ENCODE peak calls at places on chromosomes 7 and 10, in eight cellular contexts. E, W, J, N, V, G, M and X are unnamed samples.

GRCh38 chr10:120651000-120651399 is 194.0 kb downstream of the PLPP4 start:
- DNase-seq in E (no peak), W (no peak), J (no peak), N (no peak), V (no peak), G (no peak), M (no peak), X (no peak)

GRCh38 chr7:16070806-16071205 is 350.5 kb downstream of the CRPPA start:
- DNase-seq in E (no peak), W (no peak), J (no peak), N (no peak), V (no peak), G (no peak), M (no peak), X (no peak)

GRCh38 chr7:36303202-36304098 is 86.2 kb upstream of the ANLN start:
- DNase-seq in E (peak), W (peak), J (peak), N (no peak), V (peak), G (peak), M (peak), X (peak)

GRCh38 chr10:88209231-88209630 is 345.8 kb downstream of the PTEN start:
- DNase-seq in E (no peak), W (no peak), J (no peak), N (no peak), V (no peak), G (no peak), M (no peak), X (no peak)

GRCh38 chr10:30557884-30558283 is 71.7 kb downstream of the LYZL2 start:
- DNase-seq in E (no peak), W (no peak), J (peak), N (peak), V (no peak), G (peak), M (no peak), X (no peak)

GRCh38 chr10:113386005-113386404 is 166.8 kb upstream of the HABP2 start:
- DNase-seq in E (no peak), W (no peak), J (peak), N (no peak), V (no peak), G (peak), M (no peak), X (no peak)

GRCh38 chr7:39826166-39826565 is 123.9 kb upstream of the CDK13 start:
- DNase-seq in E (no peak), W (no peak), J (no peak), N (no peak), V (no peak), G (no peak), M (no peak), X (no peak)

GRCh38 chr7:50362142-50362541 is 57.6 kb downstream of the IKZF1 start:
- DNase-seq in E (no peak), W (no peak), J (no peak), N (no peak), V (no peak), G (no peak), M (no peak), X (no peak)

GRCh38 chr10:29081971-29082699 is 206.7 kb upstream of the LYZL1 start:
- DNase-seq in E (no peak), W (no peak), J (no peak), N (no peak), V (no peak), G (no peak), M (no peak), X (no peak)

GRCh38 chr10:77424257-77424656 is 213.4 kb downstream of the KCNMA1 start:
- DNase-seq in E (no peak), W (no peak), J (peak), N (no peak), V (no peak), G (no peak), M (no peak), X (no peak)

DNA sequence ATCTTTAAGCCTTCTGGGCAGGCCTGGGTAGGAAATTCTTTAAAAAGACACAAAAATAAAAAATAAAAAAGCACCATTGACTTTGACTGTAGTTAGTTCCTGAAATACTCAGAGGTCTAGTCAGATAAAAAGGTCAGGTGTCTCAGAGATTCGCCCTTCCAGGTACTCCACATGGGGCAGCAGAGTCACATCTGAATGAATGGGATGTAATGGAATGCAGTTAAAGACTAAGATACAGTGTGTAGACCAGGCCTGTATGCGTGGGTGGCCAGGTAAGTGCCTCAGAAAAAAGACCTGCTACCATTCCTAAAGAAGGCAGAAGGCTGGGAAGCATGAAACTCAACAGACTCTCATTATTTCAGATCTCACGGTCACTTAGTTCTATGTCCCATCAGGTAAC is 68.6 kb upstream of the SEM1 start:
- DNase-seq in E (peak), W (no peak), J (no peak), N (no peak), V (no peak), G (no peak), M (no peak), X (no peak)
- TF ChIP-seq CTCF in E (peak), W (no peak), J (no peak), N (no peak), V (no peak), G (no peak), M (no peak), X (no peak)

GRCh38 chr10:79905322-79906314 is 43.3 kb downstream of the SFTPD start:
- DNase-seq in E (no peak), W (no peak), J (peak), N (no peak), V (no peak), G (peak), M (no peak), X (peak)

GRCh38 chr10:79910836-79911235 is 38.1 kb downstream of the SFTPD start:
- DNase-seq in E (no peak), W (no peak), J (no peak), N (no peak), V (no peak), G (no peak), M (no peak), X (no peak)

GRCh38 chr10:79904671-79905321 is 44.1 kb downstream of the SFTPD start:
- DNase-seq in E (peak), W (peak), J (peak), N (peak), V (peak), G (peak), M (peak), X (peak)

DNA sequence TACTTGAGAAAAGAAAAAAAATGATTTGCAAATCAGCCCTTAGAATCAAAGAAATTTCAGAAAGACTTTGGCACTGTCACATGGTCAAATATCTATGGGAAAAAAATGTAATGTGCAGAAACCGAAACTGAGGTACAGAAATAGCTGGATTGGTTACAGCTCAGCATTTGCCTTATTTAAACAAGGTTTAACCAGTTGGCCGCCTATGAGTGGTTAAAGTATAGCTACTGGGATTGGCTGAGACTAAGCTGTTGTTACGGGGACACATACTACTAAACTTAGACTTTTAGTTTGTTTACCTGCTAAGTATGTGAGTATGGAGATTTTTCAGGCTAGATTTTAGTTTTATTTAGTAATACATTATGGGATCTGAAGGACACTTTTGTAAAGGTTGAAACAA is 38.6 kb downstream of the SFTPD start:
- DNase-seq in E (no peak), W (no peak), J (no peak), N (no peak), V (no peak), G (no peak), M (no peak), X (no peak)
- H3K4me3 ChIP-seq in E (no peak), W (no peak), J (no peak), N (no peak), V (peak), G (no peak), M (peak), X (no peak)

DNA sequence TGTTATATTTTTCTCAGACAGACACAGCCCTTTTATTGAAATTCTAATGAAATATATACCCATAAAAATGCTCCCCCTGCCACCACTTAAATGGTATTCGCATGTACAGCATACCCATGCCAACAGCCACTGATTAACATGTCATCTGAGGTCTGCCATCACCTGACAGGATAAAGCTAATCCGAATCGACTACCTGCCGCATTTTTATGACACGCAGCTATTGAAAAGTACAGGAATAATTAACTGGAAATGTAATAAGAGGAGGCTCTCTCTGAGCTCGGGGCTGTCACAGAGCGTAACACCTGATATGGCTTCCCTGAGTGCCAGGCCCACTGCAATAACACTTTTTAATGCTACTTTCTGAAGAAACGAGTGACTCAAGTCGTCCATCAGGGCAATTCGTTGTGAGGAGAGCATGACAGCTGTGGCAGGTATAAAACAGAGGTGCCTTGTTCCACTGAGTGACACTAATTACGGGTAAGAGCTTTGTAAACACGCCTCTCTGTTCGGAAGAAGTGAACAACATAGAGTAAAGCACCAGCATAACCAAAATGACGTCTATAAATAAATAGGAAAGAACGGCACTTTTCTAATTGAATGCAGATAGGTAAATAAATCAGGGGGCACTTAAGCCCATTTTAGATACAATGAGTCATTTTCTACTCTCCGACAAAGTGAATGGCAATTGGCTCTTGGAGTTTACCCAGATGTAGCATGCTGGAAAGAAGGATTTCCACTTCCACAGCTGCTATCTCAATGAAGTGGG is 56.6 kb upstream of the CREB5 start:
- DNase-seq in E (no peak), W (no peak), J (no peak), N (no peak), V (no peak), G (no peak), M (no peak), X (no peak)
- TF ChIP-seq CTCF in E (no peak), W (no peak), J (no peak), N (no peak), V (no peak), G (no peak), M (no peak), X (no peak)

DNA sequence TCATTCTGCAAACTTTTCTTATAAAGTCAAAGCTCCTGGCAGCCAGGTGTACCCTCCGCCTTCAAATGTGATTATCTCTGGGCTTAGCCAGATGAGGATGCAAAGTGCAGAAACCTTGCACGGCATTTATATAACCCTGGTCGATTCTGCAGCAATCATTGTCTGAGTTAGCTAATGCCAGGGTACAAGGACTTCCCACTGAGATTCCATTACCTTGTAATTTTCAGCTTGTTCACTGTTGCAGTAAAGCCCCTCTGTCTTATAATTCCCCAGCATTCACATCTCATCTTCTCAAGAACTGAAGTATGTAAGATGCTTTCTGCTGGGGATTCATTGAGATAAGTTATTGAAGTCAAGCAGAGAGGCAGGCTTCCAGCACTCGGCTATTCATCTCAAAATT is 1090.6 kb upstream of the AUTS2 start:
- DNase-seq in E (no peak), W (no peak), J (no peak), N (no peak), V (no peak), G (no peak), M (no peak), X (no peak)
- H3K4me3 ChIP-seq in E (no peak), W (no peak), J (no peak), N (no peak), V (no peak), G (no peak), M (no peak), X (no peak)

GRCh38 chr7:51732951-51733350 is 416.3 kb upstream of the COBL start:
- DNase-seq in E (no peak), W (no peak), J (no peak), N (no peak), V (no peak), G (no peak), M (no peak), X (no peak)
- TF ChIP-seq CTCF in E (peak), W (no peak), J (no peak), N (no peak), V (no peak), G (no peak), M (no peak), X (no peak)

DNA sequence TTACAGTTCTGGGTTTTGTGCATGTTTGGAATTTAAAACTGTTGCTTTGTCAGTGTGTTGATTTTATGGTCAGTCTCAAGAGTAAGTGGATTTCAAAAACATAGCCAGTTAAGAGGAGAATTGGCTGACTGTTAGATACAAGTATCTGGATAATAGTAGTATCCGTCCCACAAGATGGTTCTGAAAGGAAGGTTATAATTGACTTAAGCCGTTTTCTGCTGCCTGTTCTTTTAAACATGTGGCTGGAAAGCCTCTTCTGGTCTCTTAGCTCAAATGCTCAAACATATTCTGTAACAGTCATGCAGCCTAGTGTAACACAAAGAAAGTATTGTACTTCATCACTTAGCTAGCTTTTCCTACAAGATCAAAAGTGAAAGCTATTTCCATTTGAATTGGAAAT is 170.8 kb downstream of the POLR1F start:
- DNase-seq in E (no peak), W (no peak), J (peak), N (no peak), V (no peak), G (peak), M (no peak), X (no peak)
- H3K4me3 ChIP-seq in E (no peak), W (peak), J (no peak), N (no peak), V (no peak), G (no peak), M (no peak), X (no peak)

DNA sequence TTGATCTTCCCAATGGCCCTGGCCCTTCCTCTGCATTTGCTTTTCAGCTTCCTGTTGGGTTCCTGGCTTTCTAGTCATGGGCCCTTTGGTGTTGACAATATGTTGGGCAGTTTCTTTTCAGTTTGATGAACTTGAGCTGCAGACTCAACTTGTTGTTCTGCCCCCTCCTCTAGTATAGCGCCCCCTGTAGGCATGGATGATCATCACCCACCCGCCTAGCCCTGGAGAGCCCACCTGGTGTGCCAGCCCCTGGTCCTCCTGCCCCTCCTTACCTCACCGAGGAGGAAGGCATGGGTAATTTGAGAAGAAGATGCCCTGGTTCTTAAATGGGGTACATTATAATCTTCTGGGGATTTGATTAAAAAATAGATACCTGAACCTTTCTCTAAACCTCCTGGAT is 271.2 kb downstream of the SNX10 start:
- DNase-seq in E (no peak), W (no peak), J (no peak), N (no peak), V (no peak), G (no peak), M (no peak), X (no peak)
- TF ChIP-seq CTCF in E (peak), W (no peak), J (no peak), N (no peak), V (no peak), G (no peak), M (no peak), X (no peak)